ENCODE peak calls at places on chromosomes 4 and X, in four cellular contexts. H is ovary, Y is adrenal gland, A is breast epithelium. L is an unnamed sample.

GRCh38 chr4:55838356-55838755 is 15.1 kb upstream of the EXOC1 start:
- DNase-seq in H (no peak), A (no peak), Y (no peak), L (no peak)

GRCh38 chrX:40867352-40867751 is 132.0 kb upstream of the MED14 start:
- DNase-seq in H (no peak), Y (peak; percentile 77), A (peak; percentile 19), L (no peak)

GRCh38 chr4:86587016-86587713 is 7.0 kb upstream of the PTPN13 start:
- DNase-seq in Y (no peak), H (no peak), A (no peak), L (no peak)

GRCh38 chr4:8912506-8912905 is 40.9 kb upstream of the HMX1 start:
- DNase-seq in A (peak; percentile 6), H (no peak), Y (no peak), L (peak; percentile 14)

GRCh38 chr4:153071953-153072622 is 132.2 kb upstream of the TRIM2 start:
- DNase-seq in A (no peak), H (no peak), Y (no peak), L (no peak)

GRCh38 chr4:57355066-57355465 is 244.9 kb upstream of the IGFBP7 start:
- DNase-seq in A (no peak), Y (no peak), H (no peak), L (no peak)

GRCh38 chr4:108018038-108018883 is 28.6 kb downstream of the HADH start:
- DNase-seq in A (peak; percentile 67), H (peak; percentile 77), Y (peak; percentile 84), L (peak; percentile 86)

GRCh38 chr4:128810871-128811570 is 1.5 kb downstream of the JADE1 start:
- DNase-seq in A (peak; percentile 77), H (peak; percentile 82), Y (peak; percentile 89), L (peak; percentile 89)

GRCh38 chr4:153140294-153140693 is 63.9 kb upstream of the TRIM2 start:
- DNase-seq in Y (no peak), A (no peak), H (no peak), L (no peak)

DNA sequence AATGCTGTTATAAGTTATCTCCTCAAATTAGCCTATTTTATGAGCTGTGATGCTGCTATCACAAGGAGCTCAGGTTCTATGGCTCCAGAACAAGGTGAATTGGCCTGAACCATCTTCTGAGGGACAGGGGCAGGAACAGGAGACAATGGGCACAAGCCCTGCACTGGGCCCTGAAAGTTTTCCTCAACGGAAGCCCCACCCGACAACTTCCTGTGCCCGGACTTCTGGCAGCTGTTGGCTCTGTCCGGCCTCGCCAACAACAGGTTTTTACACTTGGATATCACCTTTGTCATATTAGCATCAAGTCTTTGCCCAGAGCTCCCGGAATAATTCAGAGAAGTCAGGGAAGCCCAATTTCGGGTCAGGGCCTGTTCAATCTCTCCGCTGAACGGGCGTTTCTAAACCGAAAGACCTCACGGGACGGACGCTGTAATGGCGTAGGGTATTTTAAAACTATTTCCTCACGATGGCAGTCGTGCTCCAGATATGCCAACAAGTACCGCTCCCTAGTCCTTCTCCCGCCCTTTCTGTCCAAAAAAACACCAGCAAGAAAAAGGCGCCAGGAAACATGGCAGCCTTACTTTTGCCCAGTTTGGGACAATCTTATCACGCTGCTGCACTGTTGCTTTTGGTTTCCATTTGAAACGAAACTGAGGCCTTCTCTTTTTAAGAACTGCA is 201.0 kb upstream of the STK26 start:
- DNase-seq in Y (peak; percentile 79), H (peak; percentile 76), A (peak; percentile 82), L (peak; percentile 78)
- TF ChIP-seq CTCF in Y (no peak), H (peak; percentile 79), A (peak; percentile 62), L (no peak)

DNA sequence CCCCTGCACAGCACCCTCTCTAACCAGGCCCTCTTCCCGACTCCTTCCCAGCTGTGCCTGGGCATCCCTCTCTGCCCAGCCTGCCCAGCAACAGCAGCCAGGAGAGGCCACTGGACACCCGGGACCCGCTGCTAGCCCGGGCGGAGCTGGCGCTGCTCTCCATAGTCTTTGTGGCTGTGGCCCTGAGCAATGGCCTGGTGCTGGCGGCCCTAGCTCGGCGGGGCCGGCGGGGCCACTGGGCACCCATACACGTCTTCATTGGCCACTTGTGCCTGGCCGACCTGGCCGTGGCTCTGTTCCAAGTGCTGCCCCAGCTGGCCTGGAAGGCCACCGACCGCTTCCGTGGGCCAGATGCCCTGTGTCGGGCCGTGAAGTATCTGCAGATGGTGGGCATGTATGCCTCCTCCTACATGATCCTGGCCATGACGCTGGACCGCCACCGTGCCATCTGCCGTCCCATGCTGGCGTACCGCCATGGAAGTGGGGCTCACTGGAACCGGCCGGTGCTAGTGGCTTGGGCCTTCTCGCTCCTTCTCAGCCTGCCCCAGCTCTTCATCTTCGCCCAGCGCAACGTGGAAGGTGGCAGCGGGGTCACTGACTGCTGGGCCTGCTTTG is 1.1 kb downstream of the AVPR2 start:
- DNase-seq in Y (no peak), H (no peak), A (no peak), L (no peak)
- TF ChIP-seq POLR2A in Y (no peak), H (no peak), A (no peak), L (no peak)

DNA sequence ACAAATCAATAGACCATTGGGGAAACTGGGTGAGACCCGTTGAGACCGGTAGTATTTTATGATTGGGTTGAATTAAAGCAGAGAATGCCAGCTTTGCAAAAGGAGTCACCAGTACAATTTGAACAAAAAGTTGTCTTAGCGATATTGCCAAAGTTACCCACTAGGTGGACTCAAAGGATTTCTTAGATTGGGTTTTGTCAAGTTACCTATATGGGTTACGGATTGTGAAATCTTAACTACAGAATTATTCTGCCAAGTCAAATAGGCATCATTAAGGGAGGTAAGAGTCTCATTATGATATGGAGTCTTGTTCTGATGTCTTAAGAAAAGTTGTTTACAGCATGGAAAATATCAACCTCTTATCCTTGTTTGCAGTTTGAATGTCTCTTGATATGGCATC is 15.0 kb upstream of the CT47A1 start:
- DNase-seq in Y (no peak), H (no peak), A (no peak), L (no peak)
- TF ChIP-seq CTCF in Y (no peak), H (no peak), A (no peak), L (no peak)

GRCh38 chrX:10567136-10567535 is 53.2 kb downstream of the MID1 start:
- DNase-seq in A (no peak), Y (no peak), H (no peak), L (no peak)
- TF ChIP-seq POLR2A in A (no peak), Y (no peak), H (no peak), L (no peak)

GRCh38 chr4:26085581-26085980 is 171.6 kb downstream of the SMIM20 start:
- DNase-seq in Y (no peak), H (no peak), A (no peak), L (no peak)

GRCh38 chr4:26088433-26088928 is 174.5 kb downstream of the SMIM20 start:
- DNase-seq in Y (no peak), H (no peak), A (no peak), L (no peak)

GRCh38 chr4:26087108-26087507 is 173.1 kb downstream of the SMIM20 start:
- DNase-seq in A (no peak), Y (no peak), H (no peak), L (no peak)

GRCh38 chr4:26084414-26084813 is 170.4 kb downstream of the SMIM20 start:
- DNase-seq in Y (no peak), H (no peak), A (no peak), L (no peak)

DNA sequence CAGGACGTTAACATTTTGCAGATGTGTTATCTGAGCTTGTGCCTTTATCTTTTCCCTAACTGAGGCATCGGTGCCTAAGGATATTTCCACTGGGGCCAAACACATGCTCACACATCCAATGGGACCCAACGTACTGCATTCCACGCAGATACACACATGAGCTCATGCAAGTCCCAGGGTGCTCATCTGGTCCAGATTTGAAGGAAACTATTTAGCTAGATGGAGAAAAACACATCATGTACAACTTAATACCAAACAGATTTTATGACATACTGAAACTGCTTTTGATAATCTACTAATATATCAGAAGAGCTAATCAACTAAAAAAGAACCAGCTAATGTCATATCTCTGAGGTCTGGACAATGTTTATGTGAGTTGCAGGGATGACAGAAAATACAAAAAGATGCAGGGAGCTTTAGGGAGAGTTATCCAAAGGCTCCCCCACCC is 172.6 kb downstream of the SMIM20 start:
- DNase-seq in A (no peak), Y (no peak), H (no peak), L (no peak)
- TF ChIP-seq CTCF in A (no peak), Y (no peak), H (no peak), L (no peak)

GRCh38 chrX:48487362-48487785 is 11.4 kb downstream of the FTSJ1 start:
- DNase-seq in H (no peak), Y (no peak), A (no peak), L (peak; percentile 57)
- TF ChIP-seq POLR2A in H (no peak), Y (no peak), A (no peak), L (no peak)

GRCh38 chr4:76732246-76732645 is 165.7 kb downstream of the SOWAHB start:
- DNase-seq in H (no peak), Y (no peak), A (no peak), L (no peak)

GRCh38 chr4:76736434-76736833 is 161.5 kb downstream of the SOWAHB start:
- DNase-seq in A (no peak), Y (no peak), H (no peak), L (no peak)

GRCh38 chr4:76729991-76730390 is 168.0 kb downstream of the SOWAHB start:
- DNase-seq in Y (no peak), H (no peak), A (no peak), L (no peak)

GRCh38 chr4:76737180-76737579 is 160.8 kb downstream of the SOWAHB start:
- DNase-seq in H (no peak), Y (no peak), A (no peak), L (no peak)

DNA sequence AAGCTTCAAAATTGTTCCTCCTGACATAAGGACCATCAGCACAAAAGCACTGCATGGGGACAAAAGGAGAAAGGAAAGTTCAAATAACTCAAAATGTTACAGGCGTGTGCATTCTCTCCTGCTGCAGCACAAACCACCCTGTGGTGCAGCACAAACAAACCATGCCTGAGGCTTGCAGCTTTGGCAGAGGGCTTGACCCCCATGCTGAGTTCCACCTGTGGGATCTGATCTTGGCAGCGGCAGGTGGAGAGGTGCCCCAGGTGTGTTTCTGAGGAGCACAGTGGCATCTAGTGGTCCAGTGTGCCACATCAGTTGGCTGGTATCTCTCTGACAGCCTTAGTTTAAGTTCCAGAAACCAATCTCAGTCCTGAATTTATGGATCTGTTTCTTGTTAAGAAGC is 164.6 kb downstream of the SOWAHB start:
- DNase-seq in Y (no peak), A (peak; percentile 75), H (no peak), L (peak; percentile 73)
- TF ChIP-seq CTCF in Y (no peak), A (peak; percentile 78), H (no peak), L (peak; percentile 31)

DNA sequence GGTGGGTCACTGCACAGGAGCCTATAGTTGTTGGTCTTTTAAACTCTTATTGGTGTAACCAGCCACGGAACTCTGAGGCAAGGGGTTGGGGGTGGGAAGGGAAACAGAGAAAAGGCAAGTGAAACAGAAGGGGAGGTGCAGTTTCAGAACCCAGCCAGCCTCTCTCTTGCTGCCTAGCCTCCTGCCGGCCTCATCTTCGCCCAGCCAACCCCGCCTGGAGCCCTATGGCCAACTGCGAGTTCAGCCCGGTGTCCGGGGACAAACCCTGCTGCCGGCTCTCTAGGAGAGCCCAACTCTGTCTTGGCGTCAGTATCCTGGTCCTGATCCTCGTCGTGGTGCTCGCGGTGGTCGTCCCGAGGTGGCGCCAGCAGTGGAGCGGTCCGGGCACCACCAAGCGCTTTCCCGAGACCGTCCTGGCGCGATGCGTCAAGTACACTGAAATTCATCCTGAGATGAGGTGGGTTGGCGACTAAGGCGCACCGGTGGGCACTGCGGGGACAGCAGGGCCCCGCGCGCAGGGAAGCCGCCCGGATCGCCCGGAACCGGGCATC is at the start of gene CD38:
- DNase-seq in H (peak; percentile 12), Y (peak; percentile 27), A (no peak), L (no peak)
- TF ChIP-seq POLR2A in H (no peak), Y (no peak), A (no peak), L (no peak)

L was measured in stomach.